ENCODE peak calls at places on chromosomes 12 and 14, in four cellular contexts. One of them, this sample, is unnamed.

GRCh38 chr12:109626378-109627115 is 53.0 kb downstream of the MVK start:
- DNase-seq in CD8-positive, alpha-beta memory T cell: no peak
- DNase-seq in HuH-7.5: no peak
- DNase-seq in AG04449: no peak
- DNase-seq in this sample: no peak

GRCh38 chr12:117970334-117970733 is 1.5 kb upstream of the KSR2 start:
- DNase-seq in CD8-positive, alpha-beta memory T cell: no peak
- DNase-seq in HuH-7.5: no peak
- DNase-seq in AG04449: no peak
- DNase-seq in this sample: no peak

GRCh38 chr12:19764408-19764807 is 325.1 kb downstream of the AEBP2 start:
- DNase-seq in CD8-positive, alpha-beta memory T cell: no peak
- DNase-seq in HuH-7.5: no peak
- DNase-seq in AG04449: no peak
- DNase-seq in this sample: no peak

GRCh38 chr12:92216092-92216491 is 70.4 kb upstream of the BTG1 start:
- DNase-seq in CD8-positive, alpha-beta memory T cell: no peak
- DNase-seq in HuH-7.5: no peak
- DNase-seq in AG04449: no peak
- DNase-seq in this sample: no peak

GRCh38 chr14:60845523-60845922 is 111.0 kb downstream of the MNAT1 start:
- DNase-seq in CD8-positive, alpha-beta memory T cell: no peak
- DNase-seq in HuH-7.5: no peak
- DNase-seq in AG04449: no peak
- DNase-seq in this sample: no peak

GRCh38 chr12:107415834-107416233 is 269.8 kb upstream of the PWP1 start:
- DNase-seq in CD8-positive, alpha-beta memory T cell: no peak
- DNase-seq in HuH-7.5: no peak
- DNase-seq in AG04449: peak
- DNase-seq in this sample: no peak

GRCh38 chr14:100142073-100143040 is 17.1 kb downstream of the DEGS2 start:
- DNase-seq in CD8-positive, alpha-beta memory T cell: no peak
- DNase-seq in HuH-7.5: no peak
- DNase-seq in AG04449: no peak
- DNase-seq in this sample: no peak

GRCh38 chr12:5478081-5478706 is 46.3 kb downstream of the NTF3 start:
- DNase-seq in CD8-positive, alpha-beta memory T cell: no peak
- DNase-seq in HuH-7.5: no peak
- DNase-seq in AG04449: no peak
- DNase-seq in this sample: no peak

GRCh38 chr12:50520808-50521207 is 16.0 kb downstream of the DIP2B start:
- DNase-seq in CD8-positive, alpha-beta memory T cell: no peak
- DNase-seq in HuH-7.5: no peak
- DNase-seq in AG04449: no peak
- DNase-seq in this sample: no peak

GRCh38 chr12:92363295-92364146 is 217.9 kb upstream of the BTG1 start:
- DNase-seq in CD8-positive, alpha-beta memory T cell: peak
- DNase-seq in HuH-7.5: no peak
- DNase-seq in AG04449: no peak
- DNase-seq in this sample: peak

GRCh38 chr14:104139460-104140212 is 1.2 kb downstream of the KIF26A start:
- DNase-seq in CD8-positive, alpha-beta memory T cell: no peak
- DNase-seq in HuH-7.5: no peak
- DNase-seq in AG04449: no peak
- DNase-seq in this sample: no peak

GRCh38 chr12:47207005-47207717 is 127.4 kb upstream of the AMIGO2 start:
- DNase-seq in CD8-positive, alpha-beta memory T cell: peak
- DNase-seq in HuH-7.5: no peak
- DNase-seq in AG04449: no peak
- DNase-seq in this sample: no peak

GRCh38 chr12:67099858-67100257 is 169.3 kb upstream of the CAND1 start:
- DNase-seq in CD8-positive, alpha-beta memory T cell: no peak
- DNase-seq in HuH-7.5: no peak
- DNase-seq in AG04449: no peak
- DNase-seq in this sample: no peak

GRCh38 chr12:104063712-104064030 is 660 bp upstream of the HCFC2 start:
- DNase-seq in CD8-positive, alpha-beta memory T cell: no peak
- DNase-seq in HuH-7.5: no peak
- DNase-seq in AG04449: no peak
- DNase-seq in this sample: no peak

GRCh38 chr14:41299924-41300323 is 306.8 kb upstream of the LRFN5 start:
- DNase-seq in CD8-positive, alpha-beta memory T cell: no peak
- DNase-seq in HuH-7.5: no peak
- DNase-seq in AG04449: no peak
- DNase-seq in this sample: no peak

GRCh38 chr14:85412756-85413155 is 117.2 kb upstream of the FLRT2 start:
- DNase-seq in CD8-positive, alpha-beta memory T cell: no peak
- DNase-seq in HuH-7.5: no peak
- DNase-seq in AG04449: no peak
- DNase-seq in this sample: no peak

GRCh38 chr14:37559386-37559785 is 35.7 kb downstream of the FOXA1 start:
- DNase-seq in CD8-positive, alpha-beta memory T cell: no peak
- DNase-seq in HuH-7.5: no peak
- DNase-seq in AG04449: no peak
- DNase-seq in this sample: no peak

GRCh38 chr12:110917961-110918360 is 2.4 kb downstream of the MYL2 start:
- DNase-seq in CD8-positive, alpha-beta memory T cell: no peak
- DNase-seq in HuH-7.5: no peak
- DNase-seq in AG04449: no peak
- DNase-seq in this sample: no peak

GRCh38 chr14:75244121-75244520 is 34.5 kb upstream of the FOS start:
- DNase-seq in CD8-positive, alpha-beta memory T cell: no peak
- DNase-seq in HuH-7.5: no peak
- DNase-seq in AG04449: no peak
- DNase-seq in this sample: no peak

GRCh38 chr14:91173221-91173670 is 59.4 kb downstream of the DGLUCY start:
- DNase-seq in CD8-positive, alpha-beta memory T cell: peak
- DNase-seq in HuH-7.5: peak
- DNase-seq in AG04449: no peak
- DNase-seq in this sample: peak

GRCh38 chr14:97705976-97706375 is 908.8 kb downstream of the VRK1 start:
- DNase-seq in CD8-positive, alpha-beta memory T cell: peak
- DNase-seq in HuH-7.5: no peak
- DNase-seq in AG04449: no peak
- DNase-seq in this sample: no peak

GRCh38 chr12:47636908-47637780 is 68.7 kb downstream of the RPAP3 start:
- DNase-seq in CD8-positive, alpha-beta memory T cell: peak
- DNase-seq in HuH-7.5: no peak
- DNase-seq in AG04449: no peak
- DNase-seq in this sample: peak

GRCh38 chr12:12997734-12998133 is 2.3 kb downstream of the HEBP1 start:
- DNase-seq in CD8-positive, alpha-beta memory T cell: no peak
- DNase-seq in HuH-7.5: no peak
- DNase-seq in AG04449: no peak
- DNase-seq in this sample: no peak

GRCh38 chr12:63844391-63845341 is at the start of gene SRGAP1:
- DNase-seq in CD8-positive, alpha-beta memory T cell: peak
- DNase-seq in HuH-7.5: peak
- DNase-seq in AG04449: no peak
- DNase-seq in this sample: no peak

GRCh38 chr14:102096569-102097188 is 9.8 kb upstream of the HSP90AA1 start:
- DNase-seq in CD8-positive, alpha-beta memory T cell: peak
- DNase-seq in HuH-7.5: peak
- DNase-seq in AG04449: no peak
- DNase-seq in this sample: peak

GRCh38 chr12:16189849-16190248 is 87.6 kb downstream of the SLC15A5 start:
- DNase-seq in CD8-positive, alpha-beta memory T cell: no peak
- DNase-seq in HuH-7.5: no peak
- DNase-seq in AG04449: no peak
- DNase-seq in this sample: no peak

GRCh38 chr12:124583854-124584253 is 16.4 kb upstream of the NCOR2 start:
- DNase-seq in CD8-positive, alpha-beta memory T cell: no peak
- DNase-seq in HuH-7.5: no peak
- DNase-seq in AG04449: no peak
- DNase-seq in this sample: no peak

GRCh38 chr12:23888396-23889068 is 60.9 kb downstream of the SOX5 start:
- DNase-seq in CD8-positive, alpha-beta memory T cell: no peak
- DNase-seq in HuH-7.5: no peak
- DNase-seq in AG04449: no peak
- DNase-seq in this sample: no peak

GRCh38 chr12:9509464-9510166 is 98.1 kb downstream of the KLRB1 start:
- DNase-seq in CD8-positive, alpha-beta memory T cell: no peak
- DNase-seq in HuH-7.5: no peak
- DNase-seq in AG04449: peak
- DNase-seq in this sample: no peak

GRCh38 chr12:21704847-21705246 is 47.2 kb upstream of the LDHB start:
- DNase-seq in CD8-positive, alpha-beta memory T cell: no peak
- DNase-seq in HuH-7.5: no peak
- DNase-seq in AG04449: no peak
- DNase-seq in this sample: no peak

GRCh38 chr12:92493816-92494215 is 209.0 kb upstream of the PLEKHG7 start:
- DNase-seq in CD8-positive, alpha-beta memory T cell: no peak
- DNase-seq in HuH-7.5: no peak
- DNase-seq in AG04449: no peak
- DNase-seq in this sample: no peak

GRCh38 chr14:50532502-50533313 is at the start of gene MAP4K5:
- DNase-seq in CD8-positive, alpha-beta memory T cell: peak
- DNase-seq in HuH-7.5: peak
- DNase-seq in AG04449: peak
- DNase-seq in this sample: peak

GRCh38 chr14:50010752-50011151 is 105.6 kb downstream of the VCPKMT start:
- DNase-seq in CD8-positive, alpha-beta memory T cell: no peak
- DNase-seq in HuH-7.5: no peak
- DNase-seq in AG04449: no peak
- DNase-seq in this sample: no peak

GRCh38 chr12:113525066-113525465 is 53.4 kb upstream of the LHX5 start:
- DNase-seq in CD8-positive, alpha-beta memory T cell: no peak
- DNase-seq in HuH-7.5: no peak
- DNase-seq in AG04449: no peak
- DNase-seq in this sample: no peak

GRCh38 chr12:68940731-68941130 is 7.8 kb upstream of the CPM start:
- DNase-seq in CD8-positive, alpha-beta memory T cell: no peak
- DNase-seq in HuH-7.5: no peak
- DNase-seq in AG04449: no peak
- DNase-seq in this sample: no peak